ENCODE peak calls at places on chromosomes 11 and 22, in five cellular contexts. V is K562, N is HepG2, R is GM12878, X is SK-N-SH. T is an unnamed sample.

GRCh38 chr11:12159351-12160099 is 49.1 kb downstream of the MICAL2 start:
- DNase-seq in V (no peak), N (no peak), R (no peak), X (no peak), T (no peak)

GRCh38 chr11:102117472-102118113 is 7.3 kb downstream of the YAP1 start:
- DNase-seq in V (no peak), N (no peak), R (no peak), X (no peak), T (no peak)

GRCh38 chr22:36334081-36334831 is 53.5 kb downstream of the MYH9 start:
- DNase-seq in V (peak), N (no peak), R (no peak), X (no peak), T (no peak)

GRCh38 chr22:31148953-31149627 is 8.8 kb upstream of the PLA2G3 start:
- DNase-seq in V (peak), N (peak), R (no peak), X (peak), T (peak)

GRCh38 chr11:125229006-125229405 is 64.5 kb downstream of the PKNOX2 start:
- DNase-seq in V (no peak), N (no peak), R (no peak), X (no peak), T (no peak)

GRCh38 chr11:102256251-102256650 is 61.0 kb upstream of the BIRC3 start:
- DNase-seq in V (no peak), N (no peak), R (no peak), X (no peak), T (no peak)

GRCh38 chr22:17369553-17370035 is 334 bp downstream of the CECR2 start:
- DNase-seq in V (no peak), N (no peak), R (no peak), X (peak), T (peak)

GRCh38 chr22:39115570-39115969 is 18.5 kb downstream of the APOBEC3H start:
- DNase-seq in V (no peak), N (no peak), R (no peak), X (no peak), T (no peak)

GRCh38 chr22:48086246-48086645 is 1323.8 kb downstream of the TBC1D22A start:
- DNase-seq in V (no peak), N (no peak), R (no peak), X (no peak), T (no peak)

GRCh38 chr22:45975266-45976161 is 1.4 kb downstream of the WNT7B start:
- DNase-seq in V (no peak), N (no peak), R (no peak), X (peak), T (no peak)

GRCh38 chr11:14713518-14714244 is 70.1 kb downstream of the PDE3B start:
- DNase-seq in V (no peak), N (no peak), R (no peak), X (no peak), T (no peak)

GRCh38 chr22:44259366-44260215 is 53.2 kb downstream of the SHISAL1 start:
- DNase-seq in V (no peak), N (no peak), R (no peak), X (no peak), T (no peak)

GRCh38 chr11:48154162-48154561 is 62.4 kb upstream of the OR4B1 start:
- DNase-seq in V (no peak), N (no peak), R (no peak), X (no peak), T (no peak)

GRCh38 chr11:28491431-28491830 is 383.2 kb downstream of the METTL15 start:
- DNase-seq in V (no peak), N (no peak), R (no peak), X (no peak), T (no peak)

GRCh38 chr11:117970400-117971024 is 15.7 kb upstream of the IL10RA start:
- DNase-seq in V (no peak), N (no peak), R (no peak), X (no peak), T (no peak)

GRCh38 chr22:33921576-33922181 is 1.4 kb upstream of the LARGE1 start:
- DNase-seq in V (no peak), N (peak), R (no peak), X (peak), T (peak)

GRCh38 chr22:44406581-44407403 is 91.2 kb downstream of the RTL6 start:
- DNase-seq in V (no peak), N (no peak), R (no peak), X (no peak), T (no peak)

GRCh38 chr11:83222499-83222898 is 29.0 kb downstream of the ANKRD42 start:
- DNase-seq in V (no peak), N (no peak), R (no peak), X (no peak), T (no peak)
- TF ChIP-seq FOXM1 in V (no peak), N (no peak), R (no peak), X (no peak), T (no peak)

GRCh38 chr11:66887531-66887930 is 30.7 kb downstream of the LRFN4 start:
- DNase-seq in V (no peak), N (no peak), R (no peak), X (no peak), T (no peak)

GRCh38 chr11:66886671-66887221 is 29.9 kb downstream of the LRFN4 start:
- DNase-seq in V (no peak), N (no peak), R (no peak), X (no peak), T (no peak)

GRCh38 chr11:66889974-66890373 is 33.1 kb downstream of the LRFN4 start:
- DNase-seq in V (no peak), N (peak), R (no peak), X (no peak), T (no peak)

GRCh38 chr11:66886317-66886588 is 29.4 kb downstream of the LRFN4 start:
- DNase-seq in V (no peak), N (no peak), R (no peak), X (no peak), T (no peak)

DNA sequence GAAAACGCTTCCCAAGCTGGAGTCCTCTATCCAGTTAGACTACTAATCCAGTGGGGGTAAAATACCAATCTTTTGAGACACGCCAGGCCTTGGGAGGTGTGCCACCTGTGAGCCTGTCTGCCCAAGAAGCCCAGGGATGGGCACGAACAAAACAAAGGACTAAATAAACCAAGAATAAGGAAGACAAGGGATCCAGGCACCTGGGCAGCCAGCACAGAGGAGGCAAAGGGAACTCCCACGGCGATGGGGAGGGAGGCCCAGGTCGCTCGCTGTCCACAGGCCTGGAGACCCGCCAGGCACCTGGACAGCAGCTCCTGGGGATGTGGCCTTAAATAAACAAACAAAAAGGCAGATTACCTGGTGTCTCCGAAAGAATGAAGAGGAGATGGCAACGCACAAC is 31.4 kb downstream of the LRFN4 start:
- DNase-seq in V (no peak), N (no peak), R (no peak), X (no peak), T (no peak)
- TF ChIP-seq FOXM1 in V (no peak), N (no peak), R (no peak), X (no peak), T (no peak)

DNA sequence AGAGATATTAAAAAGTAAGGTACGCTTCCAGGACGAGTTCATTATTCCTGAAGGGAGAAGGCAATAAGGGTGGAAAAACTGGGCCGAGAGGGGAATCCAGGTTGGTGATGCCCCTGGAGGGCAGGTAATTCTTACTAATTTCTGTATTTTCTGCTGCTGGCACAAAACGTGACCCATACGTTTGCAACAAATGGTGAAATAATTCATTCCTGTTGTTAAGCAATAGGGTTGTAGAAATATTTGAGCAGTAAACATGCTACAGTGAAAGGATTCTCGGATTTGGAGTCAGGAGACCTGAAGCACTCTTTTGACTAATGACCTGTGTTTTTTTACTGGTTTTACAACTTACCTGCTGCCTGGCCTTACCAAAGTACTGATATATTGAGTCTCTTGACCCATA is 666 bp upstream of the ANKRD42 start:
- DNase-seq in V (no peak), N (peak), R (no peak), X (no peak), T (no peak)
- TF ChIP-seq FOXM1 in V (no peak), N (no peak), R (no peak), X (no peak), T (no peak)

DNA sequence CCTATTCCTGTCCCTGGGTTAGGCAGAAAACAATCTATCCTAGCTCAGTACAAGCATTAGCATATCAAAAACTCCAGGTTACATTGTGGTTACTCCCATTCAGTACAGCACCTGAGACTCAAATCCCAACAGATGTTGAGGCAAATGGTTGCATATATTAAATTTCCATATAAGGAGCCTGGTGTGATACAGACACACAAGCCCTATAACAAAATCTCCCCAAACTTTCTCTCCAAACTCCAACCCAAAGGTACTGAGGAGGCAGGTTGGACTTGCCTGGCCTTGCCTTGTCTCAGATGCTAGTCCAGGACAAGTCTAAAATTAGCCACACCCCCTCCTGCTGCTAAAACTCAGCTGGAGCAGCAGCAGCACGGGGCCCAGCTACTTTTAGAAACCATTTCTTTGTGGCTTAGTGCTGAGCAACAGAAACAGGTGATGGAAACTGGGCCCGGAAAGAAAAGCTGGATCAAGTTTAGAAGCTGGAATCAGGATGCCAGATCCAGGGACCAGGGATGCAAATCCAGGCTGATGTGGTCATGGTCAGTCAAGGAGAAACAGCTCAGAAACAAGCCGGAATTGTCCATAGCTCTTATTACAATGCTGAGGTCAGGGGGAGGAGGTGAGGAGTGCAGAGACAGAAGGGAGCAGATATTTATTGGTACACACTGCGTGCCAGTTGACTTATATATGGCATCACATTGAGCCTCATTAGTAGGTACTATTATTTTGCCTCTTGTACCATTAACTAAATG is 73.7 kb upstream of the AMOTL1 start:
- DNase-seq in V (no peak), N (no peak), R (no peak), X (no peak), T (no peak)
- TF ChIP-seq FOXM1 in V (no peak), N (no peak), R (no peak), X (no peak), T (no peak)

T was measured in HEK293T.